ENCODE peak calls at places on chromosomes 1 and 21, in six cellular contexts. One of them, this sample, is unnamed.

GRCh38 chr21:37532868-37533780 is 166.6 kb downstream of the DYRK1A start:
- DNase-seq in astrocyte of the hippocampus: peak; percentile 53
- DNase-seq in tibial artery: no peak
- DNase-seq in amygdala: no peak
- DNase-seq in colonic mucosa: no peak
- DNase-seq in HFFc6: no peak
- DNase-seq in this sample: peak; percentile 73

GRCh38 chr1:240691521-240692338 is 79.8 kb upstream of the GREM2 start:
- DNase-seq in astrocyte of the hippocampus: peak; percentile 79
- DNase-seq in tibial artery: peak; percentile 42
- DNase-seq in amygdala: peak; percentile 53
- DNase-seq in colonic mucosa: peak; percentile 35
- DNase-seq in HFFc6: peak; percentile 70
- DNase-seq in this sample: peak; percentile 11

GRCh38 chr1:163737261-163737660 is 415.5 kb downstream of the NUF2 start:
- DNase-seq in astrocyte of the hippocampus: no peak
- DNase-seq in tibial artery: no peak
- DNase-seq in amygdala: no peak
- DNase-seq in colonic mucosa: no peak
- DNase-seq in HFFc6: peak; percentile 69
- DNase-seq in this sample: no peak

GRCh38 chr1:179014123-179014522 is 11.6 kb upstream of the FAM20B start:
- DNase-seq in astrocyte of the hippocampus: no peak
- DNase-seq in tibial artery: no peak
- DNase-seq in amygdala: no peak
- DNase-seq in colonic mucosa: no peak
- DNase-seq in HFFc6: no peak
- DNase-seq in this sample: no peak

GRCh38 chr1:18234790-18235242 is 127.2 kb downstream of the IGSF21 start:
- DNase-seq in astrocyte of the hippocampus: peak; percentile 32
- DNase-seq in tibial artery: no peak
- DNase-seq in amygdala: peak; percentile 32
- DNase-seq in colonic mucosa: peak; percentile 58
- DNase-seq in HFFc6: peak; percentile 7
- DNase-seq in this sample: no peak

GRCh38 chr21:34606051-34606450 is 8.9 kb downstream of the RCAN1 start:
- DNase-seq in astrocyte of the hippocampus: no peak
- DNase-seq in tibial artery: no peak
- DNase-seq in amygdala: peak; percentile 76
- DNase-seq in colonic mucosa: no peak
- DNase-seq in HFFc6: no peak
- DNase-seq in this sample: no peak

GRCh38 chr1:206575894-206576737 is 36.1 kb downstream of the EIF2D start:
- DNase-seq in astrocyte of the hippocampus: no peak
- DNase-seq in tibial artery: no peak
- DNase-seq in amygdala: no peak
- DNase-seq in colonic mucosa: no peak
- DNase-seq in HFFc6: no peak
- DNase-seq in this sample: no peak

GRCh38 chr1:174964261-174964984 is 35.3 kb upstream of the CACYBP start:
- DNase-seq in astrocyte of the hippocampus: peak; percentile 16
- DNase-seq in tibial artery: no peak
- DNase-seq in amygdala: no peak
- DNase-seq in colonic mucosa: peak; percentile 33
- DNase-seq in HFFc6: no peak
- DNase-seq in this sample: peak; percentile 27

GRCh38 chr1:78102082-78102481 is 56.3 kb downstream of the GIPC2 start:
- DNase-seq in astrocyte of the hippocampus: peak; percentile 66
- DNase-seq in tibial artery: no peak
- DNase-seq in amygdala: no peak
- DNase-seq in colonic mucosa: no peak
- DNase-seq in HFFc6: peak; percentile 86
- DNase-seq in this sample: peak; percentile 78

GRCh38 chr1:184254849-184255248 is 132.0 kb upstream of the C1orf21 start:
- DNase-seq in astrocyte of the hippocampus: no peak
- DNase-seq in tibial artery: no peak
- DNase-seq in amygdala: no peak
- DNase-seq in colonic mucosa: no peak
- DNase-seq in HFFc6: no peak
- DNase-seq in this sample: no peak

GRCh38 chr1:222786107-222786506 is 28.7 kb upstream of the DISP1 start:
- DNase-seq in astrocyte of the hippocampus: peak; percentile 11
- DNase-seq in tibial artery: no peak
- DNase-seq in amygdala: no peak
- DNase-seq in colonic mucosa: no peak
- DNase-seq in HFFc6: no peak
- DNase-seq in this sample: peak; percentile 6

GRCh38 chr21:46532080-46532479 is 72.8 kb downstream of the S100B start:
- DNase-seq in astrocyte of the hippocampus: no peak
- DNase-seq in tibial artery: no peak
- DNase-seq in amygdala: no peak
- DNase-seq in colonic mucosa: no peak
- DNase-seq in HFFc6: no peak
- DNase-seq in this sample: no peak

GRCh38 chr1:168758503-168758902 is 29.5 kb upstream of the DPT start:
- DNase-seq in astrocyte of the hippocampus: no peak
- DNase-seq in tibial artery: no peak
- DNase-seq in amygdala: no peak
- DNase-seq in colonic mucosa: no peak
- DNase-seq in HFFc6: no peak
- DNase-seq in this sample: no peak

GRCh38 chr1:117653732-117654484 is 48.1 kb downstream of the TENT5C start:
- DNase-seq in astrocyte of the hippocampus: no peak
- DNase-seq in tibial artery: no peak
- DNase-seq in amygdala: no peak
- DNase-seq in colonic mucosa: no peak
- DNase-seq in HFFc6: no peak
- DNase-seq in this sample: no peak

GRCh38 chr1:228513244-228513900 is 26.2 kb downstream of the RNF187 start:
- DNase-seq in astrocyte of the hippocampus: no peak
- DNase-seq in tibial artery: no peak
- DNase-seq in amygdala: no peak
- DNase-seq in colonic mucosa: no peak
- DNase-seq in HFFc6: no peak
- DNase-seq in this sample: no peak

GRCh38 chr1:16067127-16067768 is 6.2 kb downstream of the FAM131C start:
- DNase-seq in astrocyte of the hippocampus: peak; percentile 52
- DNase-seq in tibial artery: no peak
- DNase-seq in amygdala: peak; percentile 21
- DNase-seq in colonic mucosa: peak; percentile 67
- DNase-seq in HFFc6: no peak
- DNase-seq in this sample: no peak

GRCh38 chr1:246961939-246962373 is 30.2 kb upstream of the AHCTF1 start:
- DNase-seq in astrocyte of the hippocampus: no peak
- DNase-seq in tibial artery: peak; percentile 30
- DNase-seq in amygdala: no peak
- DNase-seq in colonic mucosa: no peak
- DNase-seq in HFFc6: no peak
- DNase-seq in this sample: no peak

GRCh38 chr1:32719681-32720275 is 17.2 kb upstream of the SYNC start:
- DNase-seq in astrocyte of the hippocampus: no peak
- DNase-seq in tibial artery: no peak
- DNase-seq in amygdala: no peak
- DNase-seq in colonic mucosa: no peak
- DNase-seq in HFFc6: no peak
- DNase-seq in this sample: no peak